ENCODE peak calls at places on chromosomes 13 and 19, in seven cellular contexts. S, K, R, Y, L, A and B are unnamed samples.

GRCh38 chr13:42330991-42331390 is 59.0 kb downstream of the AKAP11 start:
- DNase-seq in R (no peak), Y (no peak), K (no peak), L (no peak), S (no peak), A (peak; percentile 65), B (peak; percentile 33)

GRCh38 chr13:105097501-105097900 is 1438.0 kb downstream of the EFNB2 start:
- DNase-seq in A (no peak), Y (no peak), K (no peak), R (no peak), S (no peak), L (no peak), B (no peak)

GRCh38 chr19:49639401-49640112 is 386 bp downstream of the RRAS start:
- DNase-seq in K (no peak), R (no peak), S (no peak), A (no peak), Y (no peak), L (no peak), B (no peak)

GRCh38 chr13:24746618-24747247 is 17.2 kb upstream of the RNF17 start:
- DNase-seq in R (no peak), Y (peak; percentile 59), S (no peak), A (no peak), K (no peak), L (peak; percentile 15), B (peak; percentile 19)

GRCh38 chr13:45362939-45363338 is 22.0 kb upstream of the TPT1 start:
- DNase-seq in K (no peak), R (no peak), Y (no peak), S (no peak), A (no peak), L (no peak), B (no peak)

GRCh38 chr19:5143471-5144411 is 174.8 kb downstream of the KDM4B start:
- DNase-seq in R (no peak), A (no peak), Y (no peak), L (no peak), K (no peak), S (no peak), B (no peak)

GRCh38 chr13:71704650-71705049 is 162.4 kb downstream of the DACH1 start:
- DNase-seq in S (no peak), Y (no peak), R (no peak), A (no peak), K (no peak), L (no peak), B (no peak)

GRCh38 chr13:66264976-66265375 is 965.2 kb downstream of the PCDH9 start:
- DNase-seq in Y (no peak), A (no peak), R (no peak), L (no peak), K (no peak), S (no peak), B (peak; percentile 30)

GRCh38 chr19:41917676-41918075 is 10.6 kb downstream of the ERFL start:
- DNase-seq in A (no peak), K (no peak), L (no peak), Y (no peak), S (no peak), R (no peak), B (no peak)

GRCh38 chr19:29675650-29676186 is 10.5 kb downstream of the PLEKHF1 start:
- DNase-seq in Y (no peak), L (no peak), A (no peak), S (no peak), R (no peak), K (peak; percentile 46), B (no peak)

GRCh38 chr19:45385392-45386221 is 15.2 kb upstream of the ERCC2 start:
- DNase-seq in L (no peak), R (no peak), S (peak; percentile 3), Y (no peak), A (no peak), K (no peak), B (no peak)

GRCh38 chr19:15072930-15073647 is 8.9 kb upstream of the OR1I1 start:
- DNase-seq in L (peak; percentile 3), Y (no peak), K (no peak), S (no peak), R (no peak), A (no peak), B (peak; percentile 61)

GRCh38 chr19:31353826-31354225 is 4.6 kb upstream of the TSHZ3 start:
- DNase-seq in Y (no peak), R (no peak), K (no peak), A (no peak), L (no peak), S (no peak), B (no peak)

GRCh38 chr19:40165362-40165937 is 25.8 kb upstream of the MAP3K10 start:
- DNase-seq in A (peak; percentile 40), S (no peak), K (peak; percentile 75), Y (peak; percentile 88), R (no peak), L (peak; percentile 47), B (peak; percentile 43)

GRCh38 chr13:23414682-23415081 is 18.8 kb downstream of the SACS start:
- DNase-seq in K (no peak), R (no peak), S (no peak), Y (no peak), A (no peak), L (no peak), B (peak; percentile 82)

GRCh38 chr13:87859261-87859660 is 188.1 kb downstream of the SLITRK5 start:
- DNase-seq in R (no peak), Y (no peak), S (no peak), L (no peak), K (no peak), A (no peak), B (no peak)

GRCh38 chr13:94825507-94825906 is 113.2 kb upstream of the SOX21 start:
- DNase-seq in K (no peak), Y (no peak), S (no peak), A (peak; percentile 67), R (no peak), L (no peak), B (no peak)

GRCh38 chr19:38675611-38676010 is 28.2 kb downstream of the ACTN4 start:
- DNase-seq in K (no peak), Y (no peak), R (no peak), L (no peak), A (no peak), S (no peak), B (no peak)

GRCh38 chr13:113863511-113864302 is at the start of gene GAS6:
- DNase-seq in L (peak; percentile 68), R (no peak), K (peak; percentile 80), S (no peak), Y (peak; percentile 77), A (no peak), B (peak; percentile 52)

GRCh38 chr19:15439078-15439799 is 10.5 kb downstream of the WIZ start:
- DNase-seq in Y (no peak), S (no peak), K (no peak), R (no peak), A (no peak), L (no peak), B (no peak)

GRCh38 chr19:8240274-8241229 is 31.4 kb downstream of the CERS4 start:
- DNase-seq in Y (peak; percentile 64), A (peak; percentile 93), L (peak; percentile 84), S (no peak), K (peak; percentile 95), R (no peak), B (peak; percentile 37)

GRCh38 chr13:30125422-30126073 is 181.8 kb downstream of the KATNAL1 start:
- DNase-seq in S (peak; percentile 79), L (peak; percentile 75), R (no peak), K (no peak), Y (no peak), A (peak; percentile 96), B (peak; percentile 91)

GRCh38 chr19:29988351-29988750 is 46.3 kb downstream of the URI1 start:
- DNase-seq in S (no peak), R (no peak), A (no peak), K (no peak), Y (no peak), L (no peak), B (no peak)

GRCh38 chr19:802497-802887 is 5.2 kb downstream of the PTBP1 start:
- DNase-seq in R (no peak), L (no peak), A (peak; percentile 39), S (no peak), K (no peak), Y (no peak), B (no peak)

GRCh38 chr19:13095393-13095784 is 7.3 kb downstream of the LYL1 start:
- DNase-seq in Y (peak; percentile 71), R (no peak), K (no peak), L (no peak), S (peak; percentile 46), A (no peak), B (no peak)

GRCh38 chr19:2271516-2272103 is 10.4 kb downstream of the PEAK3 start:
- DNase-seq in L (peak; percentile 94), S (no peak), R (no peak), K (peak; percentile 67), Y (peak; percentile 75), A (peak; percentile 94), B (peak; percentile 71)

GRCh38 chr19:737591-738093 is 13.3 kb upstream of the MISP start:
- DNase-seq in A (peak; percentile 20), S (no peak), L (peak; percentile 61), K (no peak), R (no peak), Y (peak; percentile 86), B (peak; percentile 27)

GRCh38 chr13:74032325-74032724 is 101.9 kb downstream of the KLF12 start:
- DNase-seq in L (no peak), Y (no peak), S (no peak), R (no peak), A (no peak), K (no peak), B (no peak)

GRCh38 chr19:1093811-1094553 is 1.2 kb downstream of the POLR2E start:
- DNase-seq in Y (peak; percentile 66), L (no peak), K (peak; percentile 66), A (no peak), S (no peak), R (no peak), B (no peak)

GRCh38 chr13:35485451-35485850 is 9.0 kb upstream of the MAB21L1 start:
- DNase-seq in A (no peak), K (no peak), Y (no peak), R (no peak), L (no peak), S (peak; percentile 18), B (no peak)

GRCh38 chr19:8320564-8321066 is 560 bp downstream of the NDUFA7 start:
- DNase-seq in A (no peak), L (peak; percentile 51), K (no peak), R (no peak), Y (no peak), S (no peak), B (no peak)

GRCh38 chr13:24888291-24888931 is 124.4 kb downstream of the RNF17 start:
- DNase-seq in R (no peak), A (no peak), L (no peak), K (no peak), Y (no peak), S (no peak), B (no peak)

GRCh38 chr19:19214892-19215291 is 3.1 kb downstream of the NCAN start:
- DNase-seq in R (peak; percentile 73), K (no peak), Y (peak; percentile 84), S (no peak), L (peak; percentile 41), A (peak; percentile 30), B (peak; percentile 48)

GRCh38 chr13:64369121-64369520 is 2861.0 kb downstream of the PCDH9 start:
- DNase-seq in L (peak; percentile 17), Y (no peak), K (no peak), S (no peak), R (no peak), A (peak; percentile 5), B (peak; percentile 71)

GRCh38 chr13:85737952-85738351 is 61.3 kb downstream of the SLITRK6 start:
- DNase-seq in K (no peak), S (no peak), A (no peak), L (no peak), R (no peak), Y (no peak), B (no peak)

GRCh38 chr19:6730153-6730804 is 7.1 kb downstream of the GPR108 start:
- DNase-seq in S (no peak), K (peak; percentile 96), A (peak; percentile 12), R (no peak), Y (peak; percentile 76), L (peak; percentile 36), B (peak; percentile 66)